ENCODE peak calls at places on chromosomes 16 and 17, in ten cellular contexts. One of them, this sample, is unnamed.

GRCh38 chr17:63601439-63602371 is 1.0 kb downstream of the TACO1 start:
- DNase-seq in colonic mucosa: peak
- DNase-seq in HFFc6: no peak
- DNase-seq in Caco-2: no peak
- DNase-seq in thoracic aorta: no peak
- DNase-seq in kidney epithelial cell: no peak
- DNase-seq in mammary epithelial cell: peak
- DNase-seq in A549: no peak
- DNase-seq in foreskin fibroblast: no peak
- DNase-seq in cardiac fibroblast: peak
- DNase-seq in this sample: no peak

GRCh38 chr16:56513972-56514371 is 5.9 kb downstream of the BBS2 start:
- DNase-seq in colonic mucosa: peak
- DNase-seq in foreskin fibroblast: peak
- DNase-seq in Caco-2: peak
- DNase-seq in mammary epithelial cell: peak
- DNase-seq in cardiac fibroblast: peak
- DNase-seq in A549: peak
- DNase-seq in thoracic aorta: no peak
- DNase-seq in HFFc6: peak
- DNase-seq in kidney epithelial cell: peak
- DNase-seq in this sample: peak

GRCh38 chr16:56783332-56783731 is 53.4 kb downstream of the NUP93 start:
- DNase-seq in mammary epithelial cell: peak
- DNase-seq in thoracic aorta: no peak
- DNase-seq in HFFc6: no peak
- DNase-seq in colonic mucosa: no peak
- DNase-seq in cardiac fibroblast: peak
- DNase-seq in foreskin fibroblast: no peak
- DNase-seq in A549: no peak
- DNase-seq in Caco-2: no peak
- DNase-seq in kidney epithelial cell: no peak
- DNase-seq in this sample: no peak

GRCh38 chr16:89842471-89843408 is 14.5 kb downstream of the SPIRE2 start:
- DNase-seq in A549: no peak
- DNase-seq in foreskin fibroblast: no peak
- DNase-seq in mammary epithelial cell: peak
- DNase-seq in colonic mucosa: no peak
- DNase-seq in thoracic aorta: no peak
- DNase-seq in kidney epithelial cell: peak
- DNase-seq in HFFc6: peak
- DNase-seq in Caco-2: no peak
- DNase-seq in cardiac fibroblast: peak
- DNase-seq in this sample: no peak

GRCh38 chr16:85051067-85051709 is 23.6 kb downstream of the KIAA0513 start:
- DNase-seq in HFFc6: no peak
- DNase-seq in Caco-2: no peak
- DNase-seq in kidney epithelial cell: no peak
- DNase-seq in cardiac fibroblast: no peak
- DNase-seq in mammary epithelial cell: no peak
- DNase-seq in thoracic aorta: no peak
- DNase-seq in colonic mucosa: no peak
- DNase-seq in A549: no peak
- DNase-seq in foreskin fibroblast: no peak
- DNase-seq in this sample: no peak

GRCh38 chr17:40615295-40615988 is 32.2 kb downstream of the SMARCE1 start:
- DNase-seq in Caco-2: peak
- DNase-seq in foreskin fibroblast: peak
- DNase-seq in thoracic aorta: no peak
- DNase-seq in cardiac fibroblast: peak
- DNase-seq in mammary epithelial cell: peak
- DNase-seq in A549: peak
- DNase-seq in kidney epithelial cell: peak
- DNase-seq in colonic mucosa: peak
- DNase-seq in HFFc6: peak
- DNase-seq in this sample: peak

GRCh38 chr17:82805254-82805653 is 34.6 kb downstream of the ZNF750 start:
- DNase-seq in thoracic aorta: no peak
- DNase-seq in cardiac fibroblast: no peak
- DNase-seq in A549: no peak
- DNase-seq in HFFc6: no peak
- DNase-seq in foreskin fibroblast: no peak
- DNase-seq in colonic mucosa: no peak
- DNase-seq in Caco-2: no peak
- DNase-seq in mammary epithelial cell: no peak
- DNase-seq in kidney epithelial cell: no peak
- DNase-seq in this sample: no peak

GRCh38 chr17:82781894-82782274 is 30.0 kb downstream of the TBCD start:
- DNase-seq in colonic mucosa: peak
- DNase-seq in A549: peak
- DNase-seq in kidney epithelial cell: peak
- DNase-seq in HFFc6: peak
- DNase-seq in foreskin fibroblast: peak
- DNase-seq in thoracic aorta: peak
- DNase-seq in cardiac fibroblast: peak
- DNase-seq in mammary epithelial cell: peak
- DNase-seq in Caco-2: peak
- DNase-seq in this sample: peak

GRCh38 chr16:57675752-57676623 is 7.9 kb downstream of the ADGRG3 start:
- DNase-seq in mammary epithelial cell: no peak
- DNase-seq in kidney epithelial cell: no peak
- DNase-seq in A549: no peak
- DNase-seq in foreskin fibroblast: no peak
- DNase-seq in thoracic aorta: no peak
- DNase-seq in colonic mucosa: no peak
- DNase-seq in cardiac fibroblast: peak
- DNase-seq in Caco-2: peak
- DNase-seq in HFFc6: no peak
- DNase-seq in this sample: peak

GRCh38 chr17:14269473-14269872 is 31.4 kb upstream of the HS3ST3B1 start:
- DNase-seq in Caco-2: no peak
- DNase-seq in foreskin fibroblast: no peak
- DNase-seq in HFFc6: no peak
- DNase-seq in thoracic aorta: no peak
- DNase-seq in kidney epithelial cell: no peak
- DNase-seq in cardiac fibroblast: no peak
- DNase-seq in colonic mucosa: no peak
- DNase-seq in A549: no peak
- DNase-seq in mammary epithelial cell: no peak
- DNase-seq in this sample: no peak

GRCh38 chr17:79935845-79936470 is 96.7 kb upstream of the CBX4 start:
- DNase-seq in cardiac fibroblast: no peak
- DNase-seq in Caco-2: no peak
- DNase-seq in mammary epithelial cell: no peak
- DNase-seq in thoracic aorta: no peak
- DNase-seq in foreskin fibroblast: no peak
- DNase-seq in A549: no peak
- DNase-seq in kidney epithelial cell: no peak
- DNase-seq in colonic mucosa: no peak
- DNase-seq in HFFc6: no peak
- DNase-seq in this sample: no peak
- TF ChIP-seq CTCF in cardiac fibroblast: no peak
- TF ChIP-seq CTCF in Caco-2: no peak
- TF ChIP-seq CTCF in mammary epithelial cell: no peak
- TF ChIP-seq CTCF in thoracic aorta: no peak
- TF ChIP-seq CTCF in foreskin fibroblast: no peak
- TF ChIP-seq CTCF in A549: no peak
- TF ChIP-seq CTCF in kidney epithelial cell: no peak
- TF ChIP-seq CTCF in colonic mucosa: no peak
- TF ChIP-seq CTCF in HFFc6: no peak
- TF ChIP-seq CTCF in this sample: no peak

DNA sequence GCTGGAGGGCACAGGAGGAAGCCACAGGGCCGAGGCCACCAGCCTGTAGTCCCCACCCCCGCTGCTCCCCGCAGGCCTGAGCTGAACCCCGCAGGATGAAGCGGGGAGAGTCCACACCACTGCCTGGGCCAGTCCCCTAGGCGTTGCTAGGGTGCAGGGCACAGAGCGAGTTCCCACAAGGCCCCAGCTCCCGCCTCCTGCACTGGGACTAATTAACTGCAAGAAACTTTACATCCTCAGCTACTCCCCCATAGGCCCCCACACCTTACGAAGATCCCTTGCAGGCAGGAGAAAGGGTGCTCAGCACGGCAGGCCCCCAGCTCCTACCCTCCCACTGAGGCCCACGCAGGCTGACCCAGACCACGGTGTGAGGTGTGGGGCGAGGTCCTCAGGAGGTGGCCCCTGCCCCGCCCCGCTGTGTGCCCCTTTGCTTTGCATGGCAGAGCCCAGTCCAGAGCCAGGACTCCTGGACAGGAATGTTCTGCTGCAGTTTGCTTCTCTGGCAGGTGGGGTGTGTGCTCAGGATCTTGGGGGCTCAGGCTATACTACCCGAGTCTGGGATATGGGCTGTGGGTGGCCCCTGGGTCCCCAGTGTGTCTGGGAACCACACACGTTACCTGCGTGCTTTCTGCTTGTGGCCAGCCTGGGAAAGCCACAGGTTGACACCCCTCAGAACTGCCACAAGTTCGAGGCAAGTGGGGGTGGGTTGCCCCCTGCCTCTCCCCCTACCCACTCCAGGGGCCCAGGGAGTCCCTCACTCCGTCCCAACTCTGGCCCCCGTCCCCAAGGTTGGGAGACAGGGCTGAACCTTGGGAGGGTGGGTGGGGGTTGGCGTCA is 1.2 kb downstream of the GNG13 start:
- DNase-seq in Caco-2: no peak
- DNase-seq in thoracic aorta: no peak
- DNase-seq in HFFc6: no peak
- DNase-seq in A549: no peak
- DNase-seq in kidney epithelial cell: no peak
- DNase-seq in mammary epithelial cell: no peak
- DNase-seq in foreskin fibroblast: no peak
- DNase-seq in colonic mucosa: no peak
- DNase-seq in cardiac fibroblast: no peak
- DNase-seq in this sample: no peak
- TF ChIP-seq CTCF in Caco-2: no peak
- TF ChIP-seq CTCF in thoracic aorta: no peak
- TF ChIP-seq CTCF in HFFc6: no peak
- TF ChIP-seq CTCF in A549: no peak
- TF ChIP-seq CTCF in kidney epithelial cell: no peak
- TF ChIP-seq CTCF in mammary epithelial cell: no peak
- TF ChIP-seq CTCF in foreskin fibroblast: no peak
- TF ChIP-seq CTCF in colonic mucosa: no peak
- TF ChIP-seq CTCF in cardiac fibroblast: no peak
- TF ChIP-seq CTCF in this sample: no peak

GRCh38 chr17:61449707-61450640 is 2.2 kb upstream of the TBX4 start:
- DNase-seq in HFFc6: no peak
- DNase-seq in thoracic aorta: no peak
- DNase-seq in kidney epithelial cell: no peak
- DNase-seq in Caco-2: no peak
- DNase-seq in A549: no peak
- DNase-seq in foreskin fibroblast: no peak
- DNase-seq in mammary epithelial cell: no peak
- DNase-seq in colonic mucosa: no peak
- DNase-seq in cardiac fibroblast: no peak
- DNase-seq in this sample: no peak

GRCh38 chr17:61451538-61452300 is 503 bp upstream of the TBX4 start:
- DNase-seq in Caco-2: no peak
- DNase-seq in cardiac fibroblast: no peak
- DNase-seq in kidney epithelial cell: no peak
- DNase-seq in A549: no peak
- DNase-seq in foreskin fibroblast: no peak
- DNase-seq in mammary epithelial cell: no peak
- DNase-seq in HFFc6: no peak
- DNase-seq in colonic mucosa: no peak
- DNase-seq in thoracic aorta: no peak
- DNase-seq in this sample: no peak

GRCh38 chr17:61452301-61453290 is at the start of gene TBX4:
- DNase-seq in kidney epithelial cell: no peak
- DNase-seq in A549: no peak
- DNase-seq in cardiac fibroblast: no peak
- DNase-seq in thoracic aorta: no peak
- DNase-seq in foreskin fibroblast: no peak
- DNase-seq in Caco-2: no peak
- DNase-seq in HFFc6: no peak
- DNase-seq in colonic mucosa: no peak
- DNase-seq in mammary epithelial cell: no peak
- DNase-seq in this sample: no peak

GRCh38 chr17:61453563-61453962 is 1.3 kb downstream of the TBX4 start:
- DNase-seq in kidney epithelial cell: no peak
- DNase-seq in HFFc6: no peak
- DNase-seq in Caco-2: no peak
- DNase-seq in thoracic aorta: no peak
- DNase-seq in foreskin fibroblast: no peak
- DNase-seq in A549: no peak
- DNase-seq in mammary epithelial cell: peak
- DNase-seq in cardiac fibroblast: no peak
- DNase-seq in colonic mucosa: no peak
- DNase-seq in this sample: peak

DNA sequence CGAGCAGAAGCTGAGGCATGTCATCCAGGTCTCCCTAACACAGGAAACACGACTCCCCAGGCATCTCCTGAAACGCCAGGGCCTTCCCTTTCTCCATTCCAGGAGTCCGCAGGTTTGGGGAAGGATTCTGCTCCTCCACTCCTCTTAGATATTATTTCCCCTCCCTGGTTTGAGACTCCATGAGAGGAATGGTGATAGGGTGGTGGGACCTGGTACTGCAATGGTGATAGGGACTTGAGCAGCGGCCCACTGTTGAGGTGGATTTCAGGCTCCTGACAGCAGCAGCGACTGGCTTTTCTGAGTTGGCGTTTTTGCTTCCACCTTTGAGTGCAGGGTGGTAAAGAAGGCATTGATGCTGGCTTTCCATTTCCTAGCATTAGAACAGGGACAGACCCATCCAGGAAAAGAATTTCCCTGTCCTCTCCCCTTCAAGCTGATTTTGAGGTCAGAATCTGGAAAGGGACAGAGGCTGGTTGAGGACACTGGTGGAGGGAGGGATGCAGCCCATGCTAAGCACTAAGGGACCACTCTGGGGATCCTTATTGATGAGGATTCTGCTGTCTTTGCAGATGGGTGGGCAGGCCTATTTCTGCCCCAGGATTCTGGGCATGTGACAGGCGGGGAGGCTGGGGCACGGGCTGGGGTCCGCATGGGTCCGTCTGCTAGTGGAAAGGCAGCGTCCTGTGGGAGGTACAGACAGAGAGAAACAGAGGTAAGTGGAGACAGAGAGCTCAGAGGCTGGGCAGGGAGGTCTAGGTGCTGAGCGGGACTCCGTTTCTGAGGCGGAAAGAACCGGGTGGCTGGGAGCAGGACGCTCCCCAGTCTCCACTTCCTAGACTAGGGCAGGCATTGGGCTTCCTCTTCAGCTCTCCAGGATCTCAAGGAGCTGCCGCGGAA is 1.3 kb upstream of the TBX4 start:
- DNase-seq in cardiac fibroblast: no peak
- DNase-seq in HFFc6: no peak
- DNase-seq in mammary epithelial cell: no peak
- DNase-seq in Caco-2: no peak
- DNase-seq in foreskin fibroblast: no peak
- DNase-seq in colonic mucosa: no peak
- DNase-seq in A549: no peak
- DNase-seq in thoracic aorta: no peak
- DNase-seq in kidney epithelial cell: no peak
- DNase-seq in this sample: no peak
- TF ChIP-seq CTCF in cardiac fibroblast: no peak
- TF ChIP-seq CTCF in HFFc6: peak
- TF ChIP-seq CTCF in mammary epithelial cell: no peak
- TF ChIP-seq CTCF in Caco-2: no peak
- TF ChIP-seq CTCF in foreskin fibroblast: no peak
- TF ChIP-seq CTCF in colonic mucosa: no peak
- TF ChIP-seq CTCF in A549: no peak
- TF ChIP-seq CTCF in thoracic aorta: no peak
- TF ChIP-seq CTCF in kidney epithelial cell: no peak
- TF ChIP-seq CTCF in this sample: no peak

GRCh38 chr17:67628580-67629013 is 89.1 kb upstream of the NOL11 start:
- DNase-seq in colonic mucosa: no peak
- DNase-seq in cardiac fibroblast: no peak
- DNase-seq in A549: no peak
- DNase-seq in kidney epithelial cell: no peak
- DNase-seq in mammary epithelial cell: no peak
- DNase-seq in HFFc6: no peak
- DNase-seq in thoracic aorta: no peak
- DNase-seq in Caco-2: peak
- DNase-seq in foreskin fibroblast: no peak
- DNase-seq in this sample: no peak
- TF ChIP-seq CTCF in colonic mucosa: no peak
- TF ChIP-seq CTCF in cardiac fibroblast: no peak
- TF ChIP-seq CTCF in A549: no peak
- TF ChIP-seq CTCF in kidney epithelial cell: peak
- TF ChIP-seq CTCF in mammary epithelial cell: no peak
- TF ChIP-seq CTCF in HFFc6: peak
- TF ChIP-seq CTCF in thoracic aorta: no peak
- TF ChIP-seq CTCF in Caco-2: no peak
- TF ChIP-seq CTCF in foreskin fibroblast: no peak
- TF ChIP-seq CTCF in this sample: peak

This sample was measured in bronchial epithelial cell.